ENCODE peak calls at places on chromosome 11, in five cellular contexts. One of them, this sample, is unnamed.

GRCh38 chr11:128890543-128891409 is at the start of gene KCNJ5:
- DNase-seq in non-pigmented ciliary epithelial cell: no peak
- DNase-seq in SHP77 treated with DMSO at 0.1 percent for 48 hours: no peak
- DNase-seq in stimulated activated CD8-positive, alpha-beta memory T cell treated with anti-CD3 and anti-CD28 coated beads, Interleukin-15, amount 100 ng/mL, for 48 hours: no peak
- DNase-seq in NCI-H748 treated with DMSO at 0.1 percent for 48 hours: no peak
- DNase-seq in this sample: no peak

GRCh38 chr11:80239217-80239616 is 798.4 kb upstream of the TENM4 start:
- DNase-seq in SHP77 treated with DMSO at 0.1 percent for 48 hours: no peak
- DNase-seq in stimulated activated CD8-positive, alpha-beta memory T cell treated with anti-CD3 and anti-CD28 coated beads, Interleukin-15, amount 100 ng/mL, for 48 hours: no peak
- DNase-seq in non-pigmented ciliary epithelial cell: no peak
- DNase-seq in NCI-H748 treated with DMSO at 0.1 percent for 48 hours: no peak
- DNase-seq in this sample: no peak

GRCh38 chr11:1514349-1515061 is 27.9 kb upstream of the MOB2 start:
- DNase-seq in non-pigmented ciliary epithelial cell: no peak
- DNase-seq in SHP77 treated with DMSO at 0.1 percent for 48 hours: no peak
- DNase-seq in NCI-H748 treated with DMSO at 0.1 percent for 48 hours: no peak
- DNase-seq in stimulated activated CD8-positive, alpha-beta memory T cell treated with anti-CD3 and anti-CD28 coated beads, Interleukin-15, amount 100 ng/mL, for 48 hours: no peak
- DNase-seq in this sample: no peak

GRCh38 chr11:42473116-42473515 is 838.7 kb upstream of the API5 start:
- DNase-seq in stimulated activated CD8-positive, alpha-beta memory T cell treated with anti-CD3 and anti-CD28 coated beads, Interleukin-15, amount 100 ng/mL, for 48 hours: no peak
- DNase-seq in SHP77 treated with DMSO at 0.1 percent for 48 hours: no peak
- DNase-seq in non-pigmented ciliary epithelial cell: no peak
- DNase-seq in NCI-H748 treated with DMSO at 0.1 percent for 48 hours: no peak
- DNase-seq in this sample: no peak

GRCh38 chr11:69819109-69819490 is at the start of gene FGF3:
- DNase-seq in stimulated activated CD8-positive, alpha-beta memory T cell treated with anti-CD3 and anti-CD28 coated beads, Interleukin-15, amount 100 ng/mL, for 48 hours: no peak
- DNase-seq in NCI-H748 treated with DMSO at 0.1 percent for 48 hours: no peak
- DNase-seq in non-pigmented ciliary epithelial cell: no peak
- DNase-seq in SHP77 treated with DMSO at 0.1 percent for 48 hours: no peak
- DNase-seq in this sample: no peak

GRCh38 chr11:76791861-76792260 is 8.7 kb downstream of the TSKU start:
- DNase-seq in NCI-H748 treated with DMSO at 0.1 percent for 48 hours: no peak
- DNase-seq in stimulated activated CD8-positive, alpha-beta memory T cell treated with anti-CD3 and anti-CD28 coated beads, Interleukin-15, amount 100 ng/mL, for 48 hours: no peak
- DNase-seq in non-pigmented ciliary epithelial cell: peak; percentile 49
- DNase-seq in SHP77 treated with DMSO at 0.1 percent for 48 hours: no peak
- DNase-seq in this sample: no peak

GRCh38 chr11:20112291-20113146 is 47.8 kb downstream of the DBX1 start:
- DNase-seq in stimulated activated CD8-positive, alpha-beta memory T cell treated with anti-CD3 and anti-CD28 coated beads, Interleukin-15, amount 100 ng/mL, for 48 hours: no peak
- DNase-seq in non-pigmented ciliary epithelial cell: peak; percentile 95
- DNase-seq in NCI-H748 treated with DMSO at 0.1 percent for 48 hours: no peak
- DNase-seq in SHP77 treated with DMSO at 0.1 percent for 48 hours: no peak
- DNase-seq in this sample: peak; percentile 73

GRCh38 chr11:79173615-79174014 is 267.2 kb downstream of the TENM4 start:
- DNase-seq in non-pigmented ciliary epithelial cell: peak; percentile 57
- DNase-seq in NCI-H748 treated with DMSO at 0.1 percent for 48 hours: no peak
- DNase-seq in SHP77 treated with DMSO at 0.1 percent for 48 hours: no peak
- DNase-seq in stimulated activated CD8-positive, alpha-beta memory T cell treated with anti-CD3 and anti-CD28 coated beads, Interleukin-15, amount 100 ng/mL, for 48 hours: no peak
- DNase-seq in this sample: no peak

GRCh38 chr11:116930177-116930576 is 92.8 kb upstream of the APOA1 start:
- DNase-seq in stimulated activated CD8-positive, alpha-beta memory T cell treated with anti-CD3 and anti-CD28 coated beads, Interleukin-15, amount 100 ng/mL, for 48 hours: no peak
- DNase-seq in SHP77 treated with DMSO at 0.1 percent for 48 hours: no peak
- DNase-seq in non-pigmented ciliary epithelial cell: no peak
- DNase-seq in NCI-H748 treated with DMSO at 0.1 percent for 48 hours: no peak
- DNase-seq in this sample: no peak

GRCh38 chr11:12544986-12545775 is 129.0 kb upstream of the TEAD1 start:
- DNase-seq in stimulated activated CD8-positive, alpha-beta memory T cell treated with anti-CD3 and anti-CD28 coated beads, Interleukin-15, amount 100 ng/mL, for 48 hours: no peak
- DNase-seq in non-pigmented ciliary epithelial cell: no peak
- DNase-seq in NCI-H748 treated with DMSO at 0.1 percent for 48 hours: no peak
- DNase-seq in SHP77 treated with DMSO at 0.1 percent for 48 hours: no peak
- DNase-seq in this sample: no peak

GRCh38 chr11:70210051-70210501 is 7.0 kb downstream of the FADD start:
- DNase-seq in non-pigmented ciliary epithelial cell: peak; percentile 46
- DNase-seq in SHP77 treated with DMSO at 0.1 percent for 48 hours: no peak
- DNase-seq in NCI-H748 treated with DMSO at 0.1 percent for 48 hours: no peak
- DNase-seq in stimulated activated CD8-positive, alpha-beta memory T cell treated with anti-CD3 and anti-CD28 coated beads, Interleukin-15, amount 100 ng/mL, for 48 hours: no peak
- DNase-seq in this sample: no peak

GRCh38 chr11:125164091-125164421 is 495 bp upstream of the PKNOX2 start:
- DNase-seq in stimulated activated CD8-positive, alpha-beta memory T cell treated with anti-CD3 and anti-CD28 coated beads, Interleukin-15, amount 100 ng/mL, for 48 hours: no peak
- DNase-seq in non-pigmented ciliary epithelial cell: no peak
- DNase-seq in NCI-H748 treated with DMSO at 0.1 percent for 48 hours: no peak
- DNase-seq in SHP77 treated with DMSO at 0.1 percent for 48 hours: no peak
- DNase-seq in this sample: no peak

GRCh38 chr11:130436171-130436570 is 7.8 kb upstream of the ADAMTS8 start:
- DNase-seq in non-pigmented ciliary epithelial cell: no peak
- DNase-seq in stimulated activated CD8-positive, alpha-beta memory T cell treated with anti-CD3 and anti-CD28 coated beads, Interleukin-15, amount 100 ng/mL, for 48 hours: no peak
- DNase-seq in NCI-H748 treated with DMSO at 0.1 percent for 48 hours: no peak
- DNase-seq in SHP77 treated with DMSO at 0.1 percent for 48 hours: no peak
- DNase-seq in this sample: no peak

GRCh38 chr11:67572747-67573419 is 10.7 kb upstream of the GSTP1 start:
- DNase-seq in stimulated activated CD8-positive, alpha-beta memory T cell treated with anti-CD3 and anti-CD28 coated beads, Interleukin-15, amount 100 ng/mL, for 48 hours: no peak
- DNase-seq in NCI-H748 treated with DMSO at 0.1 percent for 48 hours: no peak
- DNase-seq in non-pigmented ciliary epithelial cell: no peak
- DNase-seq in SHP77 treated with DMSO at 0.1 percent for 48 hours: peak; percentile 75
- DNase-seq in this sample: no peak

GRCh38 chr11:130206141-130206540 is 46.6 kb downstream of the ST14 start:
- DNase-seq in NCI-H748 treated with DMSO at 0.1 percent for 48 hours: no peak
- DNase-seq in SHP77 treated with DMSO at 0.1 percent for 48 hours: no peak
- DNase-seq in non-pigmented ciliary epithelial cell: no peak
- DNase-seq in stimulated activated CD8-positive, alpha-beta memory T cell treated with anti-CD3 and anti-CD28 coated beads, Interleukin-15, amount 100 ng/mL, for 48 hours: no peak
- DNase-seq in this sample: no peak

GRCh38 chr11:68609761-68610160 is 74.6 kb upstream of the GAL start:
- DNase-seq in stimulated activated CD8-positive, alpha-beta memory T cell treated with anti-CD3 and anti-CD28 coated beads, Interleukin-15, amount 100 ng/mL, for 48 hours: no peak
- DNase-seq in non-pigmented ciliary epithelial cell: no peak
- DNase-seq in NCI-H748 treated with DMSO at 0.1 percent for 48 hours: no peak
- DNase-seq in SHP77 treated with DMSO at 0.1 percent for 48 hours: no peak
- DNase-seq in this sample: no peak

GRCh38 chr11:75558939-75559843 is 2.9 kb upstream of the SERPINH1 start:
- DNase-seq in non-pigmented ciliary epithelial cell: no peak
- DNase-seq in NCI-H748 treated with DMSO at 0.1 percent for 48 hours: no peak
- DNase-seq in SHP77 treated with DMSO at 0.1 percent for 48 hours: no peak
- DNase-seq in stimulated activated CD8-positive, alpha-beta memory T cell treated with anti-CD3 and anti-CD28 coated beads, Interleukin-15, amount 100 ng/mL, for 48 hours: no peak
- DNase-seq in this sample: no peak

GRCh38 chr11:45332486-45332934 is 46.4 kb upstream of the SYT13 start:
- DNase-seq in stimulated activated CD8-positive, alpha-beta memory T cell treated with anti-CD3 and anti-CD28 coated beads, Interleukin-15, amount 100 ng/mL, for 48 hours: no peak
- DNase-seq in NCI-H748 treated with DMSO at 0.1 percent for 48 hours: peak; percentile 53
- DNase-seq in SHP77 treated with DMSO at 0.1 percent for 48 hours: peak; percentile 48
- DNase-seq in non-pigmented ciliary epithelial cell: peak; percentile 1
- DNase-seq in this sample: no peak